ENCODE peak calls at places on chromosome X, in four cellular contexts. W is CD8-positive, alpha-beta T cell; P is CD4-positive, CD25-positive, alpha-beta regulatory T cell; K is heart left ventricle. N is an unnamed sample.

GRCh38 chrX:131746491-131746968 is 202.7 kb downstream of the OR13H1 start:
- DNase-seq in W (no peak), P (no peak), K (no peak), N (no peak)

GRCh38 chrX:47361538-47362511 is 8.6 kb upstream of the ZNF157 start:
- DNase-seq in K (peak; percentile 71), W (peak; percentile 5), P (peak; percentile 39), N (peak; percentile 80)

GRCh38 chrX:9369802-9370291 is 95.0 kb upstream of the TBL1X start:
- DNase-seq in K (no peak), W (no peak), P (no peak), N (no peak)

GRCh38 chrX:123184858-123185251 is 777 bp downstream of the GRIA3 start:
- DNase-seq in W (no peak), K (no peak), P (no peak), N (no peak)

GRCh38 chrX:118420462-118420861 is 74.6 kb downstream of the WDR44 start:
- DNase-seq in P (no peak), K (no peak), W (no peak), N (peak; percentile 9)

GRCh38 chrX:148681605-148682004 is 181.2 kb downstream of the AFF2 start:
- DNase-seq in K (no peak), P (no peak), W (no peak), N (no peak)

GRCh38 chrX:124300412-124300811 is 32.0 kb upstream of the TEX13D start:
- DNase-seq in K (no peak), P (no peak), W (no peak), N (no peak)

GRCh38 chrX:81286608-81287007 is 84.7 kb downstream of the SH3BGRL start:
- DNase-seq in W (no peak), P (no peak), K (no peak), N (no peak)

GRCh38 chrX:53356186-53356585 is 66.3 kb downstream of the SMC1A start:
- DNase-seq in W (no peak), P (no peak), K (no peak), N (peak; percentile 50)

GRCh38 chrX:75603833-75604232 is 81.0 kb upstream of the ZDHHC15 start:
- DNase-seq in P (no peak), K (no peak), W (no peak), N (no peak)

GRCh38 chrX:63434665-63435064 is 83.5 kb upstream of the SPIN4 start:
- DNase-seq in P (no peak), W (no peak), K (no peak), N (peak; percentile 22)

GRCh38 chrX:49947778-49948177 is 25.4 kb downstream of the CLCN5 start:
- DNase-seq in P (no peak), W (no peak), K (no peak), N (no peak)

GRCh38 chrX:127947450-127947849 is 104.8 kb downstream of the ACTRT1 start:
- DNase-seq in P (no peak), W (no peak), K (no peak), N (no peak)

GRCh38 chrX:17535229-17535628 is 160.2 kb downstream of the NHS start:
- DNase-seq in W (no peak), P (no peak), K (no peak), N (peak; percentile 82)

GRCh38 chrX:25020391-25021131 is 4.8 kb upstream of the ARX start:
- DNase-seq in W (no peak), P (peak; percentile 12), K (no peak), N (peak; percentile 88)

GRCh38 chrX:111728096-111728495 is 47.1 kb downstream of the ALG13 start:
- DNase-seq in P (no peak), K (no peak), W (no peak), N (no peak)

GRCh38 chrX:68490644-68491043 is 8.2 kb upstream of the YIPF6 start:
- DNase-seq in P (no peak), K (no peak), W (no peak), N (peak; percentile 55)

GRCh38 chrX:25650216-25650615 is 487.9 kb upstream of the MAGEB18 start:
- DNase-seq in W (no peak), K (no peak), P (no peak), N (no peak)

GRCh38 chrX:46838974-46839480 is 2.2 kb downstream of the RP2 start:
- DNase-seq in P (no peak), W (no peak), K (no peak), N (no peak)

GRCh38 chrX:46251755-46252154 is 293.5 kb downstream of the ZNF674 start:
- DNase-seq in K (no peak), W (no peak), P (no peak), N (no peak)

GRCh38 chrX:130716822-130717405 is 186.1 kb downstream of the ENOX2 start:
- DNase-seq in W (no peak), P (no peak), K (no peak), N (no peak)

GRCh38 chrX:71550578-71550977 is 17.7 kb downstream of the OGT start:
- DNase-seq in P (no peak), K (no peak), W (no peak), N (no peak)

GRCh38 chrX:47145408-47146120 is 543 bp downstream of the RBM10 start:
- DNase-seq in K (no peak), P (peak; percentile 48), W (no peak), N (peak; percentile 36)

GRCh38 chrX:1384738-1385250 is 7.1 kb downstream of the SLC25A6 start:
- DNase-seq in P (no peak), K (peak; percentile 54), W (no peak), N (no peak)

GRCh38 chrX:1386338-1387127 is 5.4 kb downstream of the SLC25A6 start:
- DNase-seq in P (no peak), K (peak; percentile 51), W (no peak), N (no peak)

GRCh38 chrX:1385251-1385794 is 6.6 kb downstream of the SLC25A6 start:
- DNase-seq in K (peak; percentile 53), W (no peak), P (no peak), N (no peak)

GRCh38 chrX:1387141-1387776 is 4.7 kb downstream of the SLC25A6 start:
- DNase-seq in P (no peak), K (peak; percentile 57), W (no peak), N (no peak)

DNA sequence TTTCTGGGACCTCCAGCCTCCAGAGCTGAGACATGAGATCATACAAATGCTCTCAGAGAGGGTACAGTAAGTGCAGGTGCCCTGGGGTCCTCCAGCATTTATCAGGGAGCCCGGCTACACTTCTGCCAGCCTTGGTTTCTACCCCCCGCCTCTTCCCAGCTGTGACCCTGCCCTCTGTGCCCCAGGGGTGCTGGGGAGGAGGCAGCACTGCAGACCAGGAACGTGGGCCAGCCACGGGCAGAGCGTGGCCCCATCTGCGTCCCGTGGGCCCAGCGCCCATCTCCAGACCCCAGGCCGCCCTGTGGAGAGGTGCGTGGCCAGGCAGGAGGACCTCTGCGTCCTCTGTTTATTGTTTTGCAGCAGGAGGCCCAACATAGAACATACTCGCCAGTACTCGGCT is 6.1 kb downstream of the SLC25A6 start:
- DNase-seq in P (no peak), W (no peak), K (peak; percentile 36), N (no peak)
- H3K36me3 ChIP-seq in P (peaks cover 59% of the 10 kb centered on the region), W (peaks cover 55% of the 10 kb centered on the region), K (peaks cover 2% of the 10 kb centered on the region), N (peaks cover 67% of the 10 kb centered on the region)

GRCh38 chrX:48466696-48467095 is 3.4 kb downstream of the SLC38A5 start:
- DNase-seq in P (no peak), K (no peak), W (no peak), N (no peak)
- H3K4me3 ChIP-seq in P (no peak overlapping the region), K (no peak overlapping the region), W (no peak overlapping the region), N (peak overlapping the region; percentile 69)

GRCh38 chrX:150203249-150203647 is 159.9 kb upstream of the MAMLD1 start:
- DNase-seq in K (no peak), P (no peak), W (no peak), N (no peak)

GRCh38 chrX:150201841-150202240 is 161.3 kb upstream of the MAMLD1 start:
- DNase-seq in K (no peak), P (no peak), W (no peak), N (no peak)

GRCh38 chrX:150201391-150201790 is 161.7 kb upstream of the MAMLD1 start:
- DNase-seq in W (no peak), P (no peak), K (no peak), N (no peak)

GRCh38 chrX:150200820-150201287 is 162.3 kb upstream of the MAMLD1 start:
- DNase-seq in P (no peak), W (no peak), K (peak; percentile 67), N (no peak)

GRCh38 chrX:150202641-150203248 is 160.4 kb upstream of the MAMLD1 start:
- DNase-seq in P (no peak), W (no peak), K (no peak), N (no peak)
- H3K4me1 ChIP-seq in P (no peaks in the 10 kb centered on the region), W (no peaks in the 10 kb centered on the region), K (no peaks in the 10 kb centered on the region), N (no peaks in the 10 kb centered on the region)

DNA sequence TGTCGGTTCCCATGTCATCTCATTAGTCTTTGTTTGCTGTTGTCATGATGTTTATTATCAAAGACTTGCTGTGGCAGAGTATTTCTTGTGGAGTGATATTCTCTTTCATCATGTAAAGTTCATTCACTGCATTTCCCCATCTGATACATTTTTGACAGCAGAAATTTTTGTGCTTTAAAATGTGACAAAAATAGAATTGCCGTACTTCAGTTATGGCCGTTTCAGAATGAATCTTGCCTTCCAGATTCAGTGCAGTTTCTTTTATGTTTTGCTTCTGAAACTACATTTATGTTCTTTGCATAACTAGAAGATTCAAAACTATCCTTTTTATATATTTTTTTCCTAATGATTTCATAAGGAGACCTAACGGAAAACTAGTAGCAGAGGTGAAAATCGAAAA is 10.0 kb downstream of the CSTF2 start:
- DNase-seq in P (no peak), K (no peak), W (no peak), N (no peak)
- H3K36me3 ChIP-seq in P (peaks cover 42% of the 10 kb centered on the region), K (no peaks in the 10 kb centered on the region), W (peaks cover 13% of the 10 kb centered on the region), N (peaks cover 77% of the 10 kb centered on the region)